ENCODE peak calls at places on chromosome 20, in ten cellular contexts. P is fibroblast of lung, N is fibroblast of mammary gland, G is fibroblast of villous mesenchyme, M is osteocyte, J is lower leg skin, K is Peyer's patch, O is tibial artery, A is mesothelial cell of epicardium, B is left ventricle myocardium inferior. V is an unnamed sample.

GRCh38 chr20:49867453-49868215 is 47.7 kb downstream of the SPATA2 start:
- DNase-seq in P (no peak), N (no peak), G (no peak), M (no peak), J (peak), K (no peak), O (no peak), A (no peak), B (no peak), V (no peak)

GRCh38 chr20:48826883-48827771 is 672 bp downstream of the PREX1 start:
- DNase-seq in P (peak), N (no peak), G (peak), M (no peak), J (no peak), K (peak), O (no peak), A (peak), B (no peak), V (no peak)

GRCh38 chr20:43448748-43449535 is 8.8 kb upstream of the SRSF6 start:
- DNase-seq in P (peak), N (peak), G (peak), M (no peak), J (peak), K (peak), O (no peak), A (no peak), B (no peak), V (no peak)

GRCh38 chr20:64064145-64064698 is 1.2 kb downstream of the TCEA2 start:
- DNase-seq in P (peak), N (peak), G (peak), M (no peak), J (no peak), K (no peak), O (no peak), A (no peak), B (no peak), V (no peak)

GRCh38 chr20:54208492-54209044 is 681 bp downstream of the PFDN4 start:
- DNase-seq in P (peak), N (peak), G (peak), M (no peak), J (no peak), K (no peak), O (no peak), A (no peak), B (no peak), V (no peak)

GRCh38 chr20:3084283-3084985 is at the start of gene AVP:
- DNase-seq in P (no peak), N (no peak), G (no peak), M (no peak), J (no peak), K (no peak), O (no peak), A (no peak), B (no peak), V (no peak)

GRCh38 chr20:42703744-42704143 is 486.0 kb downstream of the PTPRT start:
- DNase-seq in P (no peak), N (no peak), G (no peak), M (no peak), J (no peak), K (no peak), O (no peak), A (no peak), B (no peak), V (no peak)

GRCh38 chr20:40506567-40506966 is 182.5 kb downstream of the MAFB start:
- DNase-seq in P (peak), N (peak), G (peak), M (peak), J (peak), K (peak), O (peak), A (no peak), B (peak), V (peak)

GRCh38 chr20:15700147-15700765 is 873.0 kb downstream of the KIF16B start:
- DNase-seq in P (no peak), N (no peak), G (no peak), M (no peak), J (no peak), K (no peak), O (no peak), A (no peak), B (no peak), V (no peak)

GRCh38 chr20:36167826-36168634 is 13.5 kb downstream of the EPB41L1 start:
- DNase-seq in P (peak), N (peak), G (peak), M (no peak), J (no peak), K (no peak), O (no peak), A (no peak), B (no peak), V (no peak)

GRCh38 chr20:47198254-47198671 is 158.2 kb downstream of the ZMYND8 start:
- DNase-seq in P (no peak), N (peak), G (no peak), M (no peak), J (no peak), K (no peak), O (no peak), A (no peak), B (no peak), V (no peak)

GRCh38 chr20:38866265-38867061 is 59.8 kb upstream of the FAM83D start:
- DNase-seq in P (no peak), N (no peak), G (no peak), M (no peak), J (no peak), K (no peak), O (no peak), A (no peak), B (no peak), V (no peak)

GRCh38 chr20:48128436-48128835 is 343.2 kb upstream of the SULF2 start:
- DNase-seq in P (no peak), N (no peak), G (no peak), M (no peak), J (no peak), K (no peak), O (no peak), A (no peak), B (no peak), V (no peak)

GRCh38 chr20:56916345-56916622 is 287.2 kb downstream of the TFAP2C start:
- DNase-seq in P (no peak), N (no peak), G (no peak), M (no peak), J (no peak), K (no peak), O (no peak), A (no peak), B (no peak), V (no peak)

GRCh38 chr20:18024606-18025127 is 33.0 kb downstream of the OVOL2 start:
- DNase-seq in P (no peak), N (no peak), G (no peak), M (no peak), J (no peak), K (no peak), O (no peak), A (no peak), B (no peak), V (no peak)

GRCh38 chr20:18020931-18021330 is 36.8 kb downstream of the OVOL2 start:
- DNase-seq in P (no peak), N (no peak), G (no peak), M (no peak), J (no peak), K (no peak), O (no peak), A (no peak), B (no peak), V (no peak)

GRCh38 chr20:18016772-18017171 is 40.9 kb downstream of the OVOL2 start:
- DNase-seq in P (no peak), N (no peak), G (no peak), M (no peak), J (no peak), K (no peak), O (no peak), A (no peak), B (no peak), V (no peak)

GRCh38 chr20:18018100-18018499 is 39.6 kb downstream of the OVOL2 start:
- DNase-seq in P (no peak), N (no peak), G (no peak), M (no peak), J (no peak), K (no peak), O (no peak), A (no peak), B (no peak), V (no peak)

GRCh38 chr20:18019068-18019467 is 38.6 kb downstream of the OVOL2 start:
- DNase-seq in P (peak), N (peak), G (peak), M (no peak), J (no peak), K (no peak), O (no peak), A (no peak), B (no peak), V (no peak)
- TF ChIP-seq CTCF in P (peak), N (peak), G (peak), M (peak), J (no peak), K (peak), O (no peak), A (no peak), B (peak), V (no peak)

DNA sequence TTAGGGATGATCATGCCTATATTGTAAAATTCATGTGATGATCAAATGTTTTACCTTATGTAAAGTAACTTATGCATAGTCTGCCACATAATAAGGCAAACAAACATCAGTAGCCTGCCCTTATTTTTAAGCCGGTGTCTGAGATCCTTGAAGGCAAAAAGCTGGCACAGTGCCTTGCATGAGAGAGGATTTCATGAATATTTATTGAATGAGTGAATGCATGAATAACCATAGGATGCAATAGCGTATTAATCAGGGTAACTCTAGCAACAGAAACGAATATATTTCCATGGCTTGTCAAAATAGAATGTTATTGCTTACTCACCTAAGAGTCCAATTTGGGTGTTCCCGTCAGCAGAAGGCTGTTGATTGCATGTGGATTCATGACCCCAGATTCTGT is 34.9 kb downstream of the BTBD3 start:
- DNase-seq in P (peak), N (peak), G (no peak), M (no peak), J (no peak), K (no peak), O (no peak), A (no peak), B (no peak), V (no peak)
- TF ChIP-seq CTCF in P (no peak), N (no peak), G (no peak), M (no peak), J (no peak), K (no peak), O (no peak), A (no peak), B (no peak), V (no peak)

GRCh38 chr20:32761831-32762753 is at the start of gene DNMT3B:
- DNase-seq in P (peak), N (peak), G (peak), M (peak), J (peak), K (peak), O (peak), A (peak), B (peak), V (no peak)
- TF ChIP-seq CTCF in P (no peak), N (no peak), G (no peak), M (peak), J (no peak), K (peak), O (no peak), A (no peak), B (peak), V (no peak)

GRCh38 chr20:63027425-63028389 is 20.9 kb upstream of the BHLHE23 start:
- DNase-seq in P (no peak), N (no peak), G (no peak), M (no peak), J (no peak), K (no peak), O (no peak), A (no peak), B (peak), V (no peak)
- TF ChIP-seq CTCF in P (no peak), N (no peak), G (no peak), M (no peak), J (no peak), K (no peak), O (no peak), A (no peak), B (no peak), V (no peak)

GRCh38 chr20:7094438-7094997 is 327.0 kb downstream of the BMP2 start:
- DNase-seq in P (peak), N (peak), G (peak), M (no peak), J (no peak), K (peak), O (no peak), A (no peak), B (no peak), V (no peak)
- TF ChIP-seq CTCF in P (peak), N (peak), G (peak), M (peak), J (no peak), K (peak), O (no peak), A (peak), B (peak), V (no peak)

DNA sequence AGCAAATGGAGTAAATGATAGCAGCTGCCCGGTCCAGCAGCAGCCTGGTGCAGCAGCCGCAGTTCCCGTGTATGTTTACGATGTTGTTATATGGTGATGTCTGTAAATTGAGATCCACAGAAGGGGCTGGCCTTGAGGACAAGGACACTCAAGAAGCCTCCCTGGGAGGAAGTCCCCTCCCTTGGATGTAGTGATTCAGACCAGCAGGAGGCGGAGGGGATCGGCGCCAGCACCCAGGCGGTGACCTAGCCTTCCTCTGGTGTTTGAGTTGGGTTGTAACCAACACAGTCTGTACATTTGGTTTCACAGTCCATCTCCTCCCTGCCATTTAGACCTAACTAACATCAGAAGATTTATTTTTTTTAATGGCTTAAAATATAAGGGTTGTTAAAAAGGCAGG is 187.8 kb downstream of the SYNDIG1 start:
- DNase-seq in P (peak), N (peak), G (no peak), M (no peak), J (no peak), K (no peak), O (peak), A (no peak), B (no peak), V (no peak)
- TF ChIP-seq CTCF in P (peak), N (peak), G (no peak), M (peak), J (no peak), K (no peak), O (peak), A (no peak), B (no peak), V (no peak)

V was measured in omental fat pad.